ENCODE peak calls at places on chromosomes 16 and 17, in ten cellular contexts. C is RWPE1; T is HFF-Myc; O is H7; K is cardiac muscle cell; X is GM10248; H is IMR-90; Y is Right ventricle myocardium superior; U is H54; B is CD8-positive, alpha-beta T cell. V is an unnamed sample.

GRCh38 chr17:10754861-10755591 is 25.2 kb upstream of the TMEM220 start:
- DNase-seq in C (no peak), T (no peak), O (peak; percentile 62), K (peak; percentile 25), X (no peak), H (no peak), Y (no peak), U (no peak), B (no peak), V (peak; percentile 13)

GRCh38 chr17:14784997-14785696 is 480.0 kb downstream of the PMP22 start:
- DNase-seq in C (no peak), T (no peak), O (no peak), K (no peak), X (no peak), H (no peak), Y (no peak), U (no peak), B (peak; percentile 33), V (no peak)

GRCh38 chr16:48409839-48410610 is 24.8 kb upstream of the SIAH1 start:
- DNase-seq in C (peak; percentile 78), T (no peak), O (no peak), K (no peak), X (no peak), H (peak; percentile 96), Y (no peak), U (peak; percentile 61), B (no peak), V (peak; percentile 98)

GRCh38 chr16:29684671-29685070 is 5.7 kb downstream of the QPRT start:
- DNase-seq in C (no peak), T (no peak), O (peak; percentile 30), K (no peak), X (no peak), H (no peak), Y (no peak), U (no peak), B (no peak), V (no peak)

GRCh38 chr17:47172698-47173565 is 16.2 kb downstream of the CDC27 start:
- DNase-seq in C (no peak), T (no peak), O (no peak), K (no peak), X (no peak), H (no peak), Y (no peak), U (no peak), B (no peak), V (peak; percentile 37)

GRCh38 chr17:15092762-15093161 is 172.4 kb downstream of the PMP22 start:
- DNase-seq in C (peak; percentile 49), T (peak; percentile 26), O (no peak), K (no peak), X (no peak), H (peak; percentile 28), Y (no peak), U (no peak), B (no peak), V (no peak)

GRCh38 chr17:66689192-66689591 is 145.7 kb upstream of the CACNG5 start:
- DNase-seq in C (no peak), T (no peak), O (no peak), K (no peak), X (no peak), H (no peak), Y (no peak), U (no peak), B (no peak), V (no peak)

GRCh38 chr16:20695024-20695423 is 2.5 kb downstream of the ACSM1 start:
- DNase-seq in C (no peak), T (no peak), O (no peak), K (no peak), X (no peak), H (no peak), Y (no peak), U (no peak), B (no peak), V (no peak)

GRCh38 chr16:29813644-29814562 is 1.9 kb downstream of the PRRT2 start:
- DNase-seq in C (no peak), T (no peak), O (peak; percentile 72), K (no peak), X (no peak), H (no peak), Y (no peak), U (no peak), B (no peak), V (no peak)

GRCh38 chr16:49756971-49757743 is 98.8 kb downstream of the ZNF423 start:
- DNase-seq in C (peak; percentile 23), T (no peak), O (no peak), K (no peak), X (no peak), H (no peak), Y (no peak), U (no peak), B (no peak), V (no peak)

GRCh38 chr17:73586921-73587680 is 57.1 kb downstream of the SDK2 start:
- DNase-seq in C (no peak), T (no peak), O (no peak), K (no peak), X (no peak), H (no peak), Y (peak; percentile 69), U (peak; percentile 38), B (no peak), V (no peak)

GRCh38 chr17:79232957-79233356 is 158.3 kb downstream of the ENGASE start:
- DNase-seq in C (no peak), T (no peak), O (no peak), K (no peak), X (no peak), H (no peak), Y (no peak), U (no peak), B (no peak), V (no peak)

GRCh38 chr16:70298988-70299938 is at the start of gene DDX19B:
- DNase-seq in C (peak; percentile 55), T (peak; percentile 33), O (peak; percentile 89), K (peak; percentile 75), X (peak; percentile 81), H (peak; percentile 64), Y (peak; percentile 92), U (peak; percentile 75), B (peak; percentile 55), V (peak; percentile 67)

GRCh38 chr16:81590714-81591537 is 146.3 kb downstream of the CMIP start:
- DNase-seq in C (no peak), T (no peak), O (no peak), K (no peak), X (no peak), H (no peak), Y (no peak), U (no peak), B (no peak), V (no peak)

GRCh38 chr17:17269926-17270773 is 10.9 kb downstream of the COPS3 start:
- DNase-seq in C (no peak), T (no peak), O (peak; percentile 24), K (no peak), X (no peak), H (no peak), Y (no peak), U (no peak), B (peak; percentile 17), V (no peak)

GRCh38 chr16:74627506-74628220 is 20.7 kb upstream of the GLG1 start:
- DNase-seq in C (no peak), T (no peak), O (no peak), K (no peak), X (no peak), H (peak; percentile 28), Y (no peak), U (no peak), B (no peak), V (no peak)

GRCh38 chr17:27602721-27603445 is 28.1 kb upstream of the LGALS9 start:
- DNase-seq in C (peak; percentile 81), T (no peak), O (peak; percentile 93), K (peak; percentile 87), X (peak; percentile 85), H (peak; percentile 62), Y (peak; percentile 79), U (peak; percentile 67), B (peak; percentile 79), V (peak; percentile 49)

GRCh38 chr17:63950940-63951907 is 19.1 kb upstream of the CD79B start:
- DNase-seq in C (peak; percentile 54), T (no peak), O (peak; percentile 92), K (peak; percentile 46), X (peak; percentile 77), H (no peak), Y (no peak), U (no peak), B (peak; percentile 38), V (no peak)

GRCh38 chr17:63154586-63155244 is 188.7 kb downstream of the TANC2 start:
- DNase-seq in C (no peak), T (no peak), O (no peak), K (no peak), X (no peak), H (no peak), Y (no peak), U (no peak), B (no peak), V (no peak)

GRCh38 chr17:50459081-50459676 is 9.5 kb downstream of the CHAD start:
- DNase-seq in C (no peak), T (no peak), O (no peak), K (no peak), X (no peak), H (peak; percentile 18), Y (no peak), U (no peak), B (no peak), V (peak; percentile 67)

GRCh38 chr17:45368661-45369060 is 51.8 kb upstream of the MAP3K14 start:
- DNase-seq in C (no peak), T (no peak), O (no peak), K (no peak), X (no peak), H (peak; percentile 92), Y (no peak), U (no peak), B (no peak), V (peak; percentile 80)

GRCh38 chr16:69187387-69187890 is 475 bp downstream of the SNTB2 start:
- DNase-seq in C (peak; percentile 40), T (no peak), O (peak; percentile 82), K (peak; percentile 68), X (peak; percentile 53), H (no peak), Y (peak; percentile 78), U (no peak), B (peak; percentile 41), V (peak; percentile 34)

GRCh38 chr16:17827313-17827712 is 356.6 kb upstream of the XYLT1 start:
- DNase-seq in C (no peak), T (no peak), O (no peak), K (no peak), X (no peak), H (peak; percentile 63), Y (no peak), U (no peak), B (no peak), V (peak; percentile 52)

GRCh38 chr16:86570542-86571196 is 4.0 kb downstream of the FOXC2 start:
- DNase-seq in C (no peak), T (no peak), O (no peak), K (no peak), X (no peak), H (no peak), Y (no peak), U (no peak), B (no peak), V (peak; percentile 53)

GRCh38 chr17:28390563-28390962 is 15.4 kb downstream of the SLC46A1 start:
- DNase-seq in C (no peak), T (no peak), O (no peak), K (no peak), X (no peak), H (no peak), Y (no peak), U (no peak), B (no peak), V (no peak)

GRCh38 chr16:66924527-66925321 is 611 bp downstream of the RRAD start:
- DNase-seq in C (no peak), T (no peak), O (peak; percentile 99), K (peak; percentile 83), X (peak; percentile 83), H (no peak), Y (no peak), U (no peak), B (peak; percentile 38), V (no peak)

GRCh38 chr17:7589891-7590611 is at the start of gene SOX15:
- DNase-seq in C (peak; percentile 88), T (no peak), O (peak; percentile 82), K (no peak), X (no peak), H (peak; percentile 57), Y (no peak), U (peak; percentile 55), B (no peak), V (no peak)